ENCODE peak calls at places on chromosome 11, in nine cellular contexts. D is upper lobe of right lung, Q is prostate gland, J is small intestine, N is stomach, Y is body of pancreas, V is endothelial cell of umbilical vein, Z is testis, K is foreskin keratinocyte. E is an unnamed sample.
A peak's percentile ranks its signal among the peaks of the same experiment; 100 is the strongest.

GRCh38 chr11:117189191-117189940 is 9.8 kb upstream of the TAGLN start:
- DNase-seq in D (peak; percentile 76), Q (no peak), J (no peak), N (peak; percentile 24), Y (peak; percentile 64), V (no peak), Z (no peak), K (no peak), E (no peak)

GRCh38 chr11:17528181-17528691 is 16.0 kb downstream of the USH1C start:
- DNase-seq in D (no peak), Q (no peak), J (peak; percentile 63), N (peak; percentile 63), Y (peak; percentile 49), V (peak; percentile 42), Z (peak; percentile 67), K (no peak), E (no peak)

GRCh38 chr11:60951909-60952741 is at the start of gene SLC15A3:
- DNase-seq in D (peak; percentile 88), Q (no peak), J (peak; percentile 69), N (peak; percentile 60), Y (peak; percentile 78), V (peak; percentile 37), Z (peak; percentile 67), K (no peak), E (peak; percentile 83)

GRCh38 chr11:31236052-31236652 is 133.4 kb downstream of the DCDC1 start:
- DNase-seq in D (no peak), Q (no peak), J (no peak), N (no peak), Y (no peak), V (peak; percentile 14), Z (no peak), K (no peak), E (no peak)

GRCh38 chr11:66843776-66844495 is 695 bp downstream of the RCE1 start:
- DNase-seq in D (no peak), Q (no peak), J (peak; percentile 30), N (no peak), Y (peak; percentile 29), V (no peak), Z (no peak), K (no peak), E (no peak)

GRCh38 chr11:2366733-2367132 is 10.4 kb upstream of the CD81 start:
- DNase-seq in D (no peak), Q (no peak), J (no peak), N (no peak), Y (no peak), V (no peak), Z (no peak), K (no peak), E (no peak)

GRCh38 chr11:1746516-1746931 is 3.9 kb downstream of the IFITM10 start:
- DNase-seq in D (peak; percentile 65), Q (no peak), J (no peak), N (no peak), Y (no peak), V (no peak), Z (no peak), K (no peak), E (no peak)

GRCh38 chr11:75706260-75706729 is 11.3 kb upstream of the MOGAT2 start:
- DNase-seq in D (peak; percentile 83), Q (peak; percentile 61), J (peak; percentile 86), N (peak; percentile 77), Y (peak; percentile 63), V (peak; percentile 72), Z (peak; percentile 83), K (peak; percentile 38), E (peak; percentile 68)

GRCh38 chr11:26930518-26931247 is 63.2 kb upstream of the FIBIN start:
- DNase-seq in D (no peak), Q (no peak), J (no peak), N (no peak), Y (no peak), V (no peak), Z (no peak), K (peak; percentile 32), E (no peak)

GRCh38 chr11:19597194-19597593 is 115.4 kb upstream of the NAV2 start:
- DNase-seq in D (no peak), Q (no peak), J (no peak), N (no peak), Y (no peak), V (peak; percentile 68), Z (no peak), K (peak; percentile 54), E (no peak)

GRCh38 chr11:69297225-69297925 is 3.4 kb downstream of the MYEOV start:
- DNase-seq in D (peak; percentile 96), Q (peak; percentile 64), J (peak; percentile 84), N (peak; percentile 92), Y (peak; percentile 87), V (peak; percentile 98), Z (peak; percentile 69), K (peak; percentile 99), E (peak; percentile 97)
- H3K4me1 ChIP-seq in D (peaks cover 45% of the 10 kb centered on the region), Q (no peaks in the 10 kb centered on the region), J (peaks cover 40% of the 10 kb centered on the region), N (peaks cover 99% of the 10 kb centered on the region), Y (peaks cover 32% of the 10 kb centered on the region), V (peaks cover 65% of the 10 kb centered on the region), Z (peaks cover 3% of the 10 kb centered on the region), K (peaks cover 38% of the 10 kb centered on the region), E (no peaks in the 10 kb centered on the region)

GRCh38 chr11:128603003-128603715 is 15.8 kb upstream of the ETS1 start:
- DNase-seq in D (no peak), Q (no peak), J (no peak), N (no peak), Y (no peak), V (no peak), Z (no peak), K (no peak), E (no peak)
- H3K27ac ChIP-seq in D (no peak overlapping the region), Q (no peak overlapping the region), J (no peak overlapping the region), N (no peak overlapping the region), Y (no peak overlapping the region), V (no peak overlapping the region), Z (no peak overlapping the region), K (no peak overlapping the region), E (no peak overlapping the region)

DNA sequence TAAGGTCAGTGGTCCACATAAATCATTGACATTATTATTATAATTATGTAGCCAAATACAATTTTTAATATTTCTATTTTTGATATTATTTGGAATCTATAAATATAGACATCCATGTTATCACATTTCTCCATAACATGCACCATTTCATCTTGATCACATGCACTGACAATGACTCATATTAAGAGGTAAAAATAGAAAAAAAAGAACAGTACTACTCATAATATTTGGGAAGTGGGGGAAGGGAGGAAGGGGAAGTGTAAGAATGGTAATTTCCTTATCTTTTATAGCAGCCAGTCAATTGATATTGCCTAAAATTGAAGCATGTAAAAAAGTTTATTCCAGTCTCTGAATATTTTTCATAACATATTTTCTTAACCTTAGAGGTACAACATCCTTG is 72.3 kb downstream of the ADM start:
- DNase-seq in D (no peak), Q (no peak), J (no peak), N (no peak), Y (no peak), V (peak; percentile 46), Z (no peak), K (no peak), E (no peak)
- H3K4me1 ChIP-seq in D (peaks cover 35% of the 10 kb centered on the region), Q (no peaks in the 10 kb centered on the region), J (peaks cover 4% of the 10 kb centered on the region), N (peaks cover 36% of the 10 kb centered on the region), Y (peaks cover 13% of the 10 kb centered on the region), V (peaks cover 10% of the 10 kb centered on the region), Z (peaks cover 21% of the 10 kb centered on the region), K (peaks cover 7% of the 10 kb centered on the region), E (peaks cover 24% of the 10 kb centered on the region)

GRCh38 chr11:57306941-57307598 is 17.7 kb downstream of the TNKS1BP1 start:
- DNase-seq in D (no peak), Q (no peak), J (peak; percentile 78), N (no peak), Y (no peak), V (no peak), Z (no peak), K (no peak), E (no peak)

GRCh38 chr11:57305523-57305922 is 19.2 kb downstream of the TNKS1BP1 start:
- DNase-seq in D (no peak), Q (no peak), J (no peak), N (no peak), Y (no peak), V (no peak), Z (no peak), K (no peak), E (no peak)

GRCh38 chr11:57308426-57309060 is 16.2 kb downstream of the TNKS1BP1 start:
- DNase-seq in D (peak; percentile 48), Q (no peak), J (no peak), N (no peak), Y (no peak), V (no peak), Z (no peak), K (no peak), E (no peak)

GRCh38 chr11:57307666-57308270 is 17.0 kb downstream of the TNKS1BP1 start:
- DNase-seq in D (peak; percentile 37), Q (no peak), J (no peak), N (no peak), Y (no peak), V (no peak), Z (no peak), K (peak; percentile 79), E (no peak)

DNA sequence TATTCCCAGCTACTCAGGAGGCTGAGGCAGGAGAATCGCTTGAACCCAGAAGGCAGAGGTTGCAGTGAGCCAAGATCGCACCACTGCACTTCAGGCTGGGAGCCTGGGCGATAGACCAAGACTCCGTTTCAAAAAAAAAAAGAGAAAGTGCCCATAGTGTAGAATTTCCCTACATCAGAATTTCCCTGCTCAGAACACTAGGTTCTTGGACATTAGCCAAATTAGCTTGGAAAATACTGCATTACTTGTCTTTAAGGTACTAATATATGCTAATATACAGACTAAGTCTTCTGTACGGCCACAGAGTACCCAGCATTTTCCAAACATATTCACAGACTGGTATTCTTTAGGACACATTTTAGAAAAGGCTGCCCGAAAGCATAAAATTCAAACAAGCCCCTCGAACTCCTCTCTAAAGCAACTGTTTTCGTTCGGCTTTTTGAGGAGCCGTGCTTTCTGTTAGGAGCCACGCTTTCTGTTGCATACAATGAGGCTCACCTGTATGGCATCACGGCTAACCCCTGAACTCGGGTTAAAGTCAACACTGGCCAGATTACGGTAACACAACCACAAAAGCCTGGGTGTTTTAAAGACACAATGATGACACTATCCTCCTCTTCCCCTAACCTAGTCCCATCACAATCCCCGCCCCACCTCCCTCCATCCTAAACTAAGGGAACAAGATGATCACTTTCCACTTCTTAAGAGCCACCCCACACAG is 18.4 kb downstream of the TNKS1BP1 start:
- DNase-seq in D (no peak), Q (no peak), J (peak; percentile 66), N (no peak), Y (no peak), V (peak; percentile 37), Z (no peak), K (no peak), E (no peak)
- H3K27ac ChIP-seq in D (no peak overlapping the region), Q (no peak overlapping the region), J (no peak overlapping the region), N (peak overlapping the region; percentile 65), Y (no peak overlapping the region), V (no peak overlapping the region), Z (no peak overlapping the region), K (no peak overlapping the region), E (no peak overlapping the region)

GRCh38 chr11:85758480-85759039 is 52.4 kb downstream of the SYTL2 start:
- DNase-seq in D (no peak), Q (no peak), J (no peak), N (no peak), Y (no peak), V (no peak), Z (no peak), K (no peak), E (no peak)
- H3K4me1 ChIP-seq in D (peaks cover 4% of the 10 kb centered on the region), Q (no peaks in the 10 kb centered on the region), J (peaks cover 6% of the 10 kb centered on the region), N (peaks cover 29% of the 10 kb centered on the region), Y (no peaks in the 10 kb centered on the region), V (no peaks in the 10 kb centered on the region), Z (no peaks in the 10 kb centered on the region), K (peaks cover 4% of the 10 kb centered on the region), E (no peaks in the 10 kb centered on the region)